ENCODE peak calls at places on chromosome 17, in nine cellular contexts. H, J, K, P, Q, G, S, V and I are unnamed samples.
A peak's percentile ranks its signal among the peaks of the same experiment; 100 is the strongest.

GRCh38 chr17:1495265-1495664 is 2.8 kb upstream of the MYO1C start:
- DNase-seq in V (no peak), G (no peak), J (no peak), Q (no peak), S (no peak), K (peak; percentile 77), P (no peak), H (no peak), I (no peak)

GRCh38 chr17:35914354-35914753 is 16.2 kb downstream of the RDM1 start:
- DNase-seq in K (no peak), J (no peak), P (no peak), V (no peak), Q (no peak), G (no peak), H (no peak), S (no peak), I (no peak)

GRCh38 chr17:46783031-46783593 is 35.4 kb downstream of the WNT3 start:
- DNase-seq in V (no peak), Q (peak; percentile 38), H (no peak), S (no peak), G (no peak), K (no peak), P (no peak), J (no peak), I (no peak)

GRCh38 chr17:11245187-11245586 is 4.2 kb downstream of the SHISA6 start:
- DNase-seq in V (no peak), P (no peak), J (no peak), Q (no peak), H (no peak), S (no peak), G (no peak), K (no peak), I (no peak)

GRCh38 chr17:80034977-80035686 is 540 bp downstream of the TBC1D16 start:
- DNase-seq in P (no peak), S (peak; percentile 66), G (peak; percentile 46), V (peak; percentile 4), J (peak; percentile 36), Q (peak; percentile 14), K (peak; percentile 55), H (no peak), I (no peak)

GRCh38 chr17:72397223-72397667 is 276.4 kb downstream of the SOX9 start:
- DNase-seq in K (no peak), H (no peak), J (no peak), V (no peak), Q (no peak), G (no peak), S (no peak), P (no peak), I (no peak)

GRCh38 chr17:20934288-20934687 is 108.5 kb downstream of the USP22 start:
- DNase-seq in P (no peak), S (no peak), H (no peak), G (no peak), Q (no peak), J (no peak), K (no peak), V (no peak), I (no peak)

GRCh38 chr17:57293077-57293476 is 36.8 kb downstream of the MSI2 start:
- DNase-seq in G (no peak), K (no peak), S (no peak), P (no peak), J (no peak), V (no peak), Q (no peak), H (no peak), I (no peak)

GRCh38 chr17:32626371-32626770 is 139.6 kb downstream of the CDK5R1 start:
- DNase-seq in Q (no peak), H (no peak), V (no peak), P (peak; percentile 87), G (no peak), K (no peak), J (no peak), S (no peak), I (no peak)

GRCh38 chr17:45019177-45019711 is 32.2 kb downstream of the DCAKD start:
- DNase-seq in G (no peak), Q (peak; percentile 73), J (peak; percentile 48), K (peak; percentile 85), H (no peak), P (peak; percentile 51), S (peak; percentile 52), V (no peak), I (peak; percentile 20)

GRCh38 chr17:46764709-46765401 is 53.6 kb downstream of the WNT3 start:
- DNase-seq in H (no peak), K (peak; percentile 86), S (peak; percentile 74), J (no peak), G (no peak), V (no peak), Q (no peak), P (no peak), I (no peak)

GRCh38 chr17:38711792-38712571 is 6.9 kb downstream of the MLLT6 start:
- DNase-seq in P (no peak), Q (no peak), J (no peak), G (no peak), V (no peak), K (no peak), S (no peak), H (no peak), I (no peak)

GRCh38 chr17:79420318-79421243 is 190.3 kb downstream of the RBFOX3 start:
- DNase-seq in V (peak; percentile 26), K (peak; percentile 35), G (no peak), H (no peak), J (peak; percentile 50), S (no peak), Q (no peak), P (no peak), I (no peak)

GRCh38 chr17:27956601-27957445 is 63.7 kb upstream of the LYRM9 start:
- DNase-seq in S (no peak), G (no peak), H (no peak), K (no peak), J (no peak), P (no peak), V (no peak), Q (no peak), I (no peak)

GRCh38 chr17:75270218-75270965 is 639 bp downstream of the MIF4GD start:
- DNase-seq in J (peak; percentile 72), H (no peak), Q (peak; percentile 74), K (peak; percentile 86), V (peak; percentile 43), S (peak; percentile 83), P (peak; percentile 65), G (no peak), I (peak; percentile 83)

GRCh38 chr17:41082565-41083136 is 1.3 kb upstream of the KRTAP4-7 start:
- DNase-seq in S (no peak), J (no peak), Q (no peak), G (no peak), K (peak; percentile 40), V (no peak), H (no peak), P (no peak), I (no peak)

GRCh38 chr17:70317416-70317815 is 148.1 kb downstream of the KCNJ2 start:
- DNase-seq in J (no peak), S (no peak), Q (no peak), G (no peak), K (no peak), P (no peak), V (no peak), H (no peak), I (no peak)

GRCh38 chr17:42337442-42337841 is 49.1 kb downstream of the STAT5A start:
- DNase-seq in V (peak; percentile 55), K (peak; percentile 60), G (peak; percentile 35), Q (no peak), S (peak; percentile 48), P (no peak), H (no peak), J (no peak), I (no peak)

GRCh38 chr17:67024736-67025135 is 19.6 kb upstream of the CACNG1 start:
- DNase-seq in J (no peak), S (no peak), K (no peak), Q (no peak), P (no peak), V (no peak), G (no peak), H (no peak), I (no peak)

GRCh38 chr17:81685108-81685507 is 1.3 kb downstream of the HGS start:
- DNase-seq in Q (no peak), G (no peak), V (no peak), P (peak; percentile 26), J (no peak), H (no peak), S (no peak), K (peak; percentile 83), I (no peak)

GRCh38 chr17:45143767-45144198 is 4.5 kb upstream of the HEXIM1 start:
- DNase-seq in Q (no peak), G (no peak), J (peak; percentile 56), V (no peak), H (no peak), K (peak; percentile 95), S (peak; percentile 78), P (no peak), I (no peak)

GRCh38 chr17:61335105-61335844 is 64.4 kb upstream of the TBX2 start:
- DNase-seq in P (no peak), G (no peak), K (peak; percentile 49), J (no peak), S (no peak), H (no peak), V (no peak), Q (no peak), I (no peak)